ENCODE peak calls at places on chromosomes 16 and 17, in four cellular contexts. C, W, E and U are unnamed samples.

GRCh38 chr16:68719993-68720489 is 17.1 kb upstream of the CDH1 start:
- DNase-seq in C (no peak), W (no peak), E (peak), U (no peak)

GRCh38 chr17:41602524-41602923 is 10.0 kb downstream of the KRT16 start:
- DNase-seq in C (no peak), W (no peak), E (no peak), U (no peak)

GRCh38 chr17:47802341-47803022 is 19.1 kb downstream of the OSBPL7 start:
- DNase-seq in C (peak), W (peak), E (peak), U (peak)

GRCh38 chr17:49997256-49997735 is 2.3 kb upstream of the DLX3 start:
- DNase-seq in C (no peak), W (no peak), E (peak), U (no peak)

GRCh38 chr17:1324201-1324750 is 44.8 kb downstream of the TRARG1 start:
- DNase-seq in C (no peak), W (no peak), E (no peak), U (no peak)

GRCh38 chr16:58196898-58197313 is 1.0 kb downstream of the CSNK2A2 start:
- DNase-seq in C (peak), W (no peak), E (no peak), U (no peak)

GRCh38 chr16:49951568-49952195 is 73.3 kb upstream of the CNEP1R1 start:
- DNase-seq in C (no peak), W (no peak), E (no peak), U (no peak)

GRCh38 chr17:59371426-59372099 is 40.1 kb downstream of the YPEL2 start:
- DNase-seq in C (no peak), W (peak), E (no peak), U (no peak)

GRCh38 chr16:3665508-3665907 is 11.0 kb downstream of the DNASE1 start:
- DNase-seq in C (no peak), W (no peak), E (no peak), U (no peak)

GRCh38 chr17:27879987-27880608 is 13.1 kb downstream of the LYRM9 start:
- DNase-seq in C (peak), W (peak), E (peak), U (peak)

GRCh38 chr17:41785876-41786226 is 660 bp downstream of the JUP start:
- DNase-seq in C (no peak), W (no peak), E (no peak), U (no peak)